ENCODE peak calls at places on chromosomes 6 and 20, in six cellular contexts. G is GM23338, J is GM23248, P is neural progenitor cell, I is PC-3, E is PC-9. O is an unnamed sample. For H3K4me1 and H3F3A, the result is how much of the 10 kb centered on the place peaks cover.

GRCh38 chr20:58135441-58136170 is 92.8 kb downstream of the ANKRD60 start:
- DNase-seq in E (peak), I (peak), J (peak), G (no peak), P (no peak), O (no peak)

GRCh38 chr6:160057080-160057479 is 64.5 kb upstream of the SLC22A1 start:
- DNase-seq in P (no peak), J (no peak), G (no peak), E (no peak), I (no peak), O (no peak)

GRCh38 chr6:31308050-31308844 is 36.4 kb upstream of the HLA-C start:
- DNase-seq in J (peak), P (peak), E (peak), I (no peak), G (peak), O (peak)

GRCh38 chr20:64114356-64114971 is 7.1 kb upstream of the NPBWR2 start:
- DNase-seq in J (no peak), E (no peak), I (no peak), P (no peak), G (peak), O (no peak)

GRCh38 chr6:154447929-154448328 is 62.6 kb downstream of the CNKSR3 start:
- DNase-seq in J (peak), G (no peak), P (no peak), E (no peak), I (no peak), O (no peak)

GRCh38 chr6:166382500-166382932 is 224 bp downstream of the MPC1 start:
- DNase-seq in G (no peak), J (no peak), I (no peak), E (no peak), P (no peak), O (no peak)

GRCh38 chr6:130766239-130767144 is 60.7 kb upstream of the SMLR1 start:
- DNase-seq in J (no peak), E (no peak), I (no peak), G (no peak), P (no peak), O (no peak)

GRCh38 chr20:63132715-63133471 is 83.0 kb downstream of the YTHDF1 start:
- DNase-seq in G (no peak), P (no peak), I (no peak), E (no peak), J (no peak), O (no peak)

GRCh38 chr6:34301408-34301807 is 52.6 kb upstream of the SMIM29 start:
- DNase-seq in E (no peak), G (no peak), I (no peak), J (peak), P (no peak), O (no peak)

GRCh38 chr6:42727084-42727601 is 4.7 kb upstream of the PRPH2 start:
- DNase-seq in G (peak), I (no peak), P (no peak), E (no peak), J (peak), O (no peak)

GRCh38 chr20:3847419-3847940 is 846 bp downstream of the MAVS start:
- DNase-seq in I (peak), G (no peak), E (no peak), J (no peak), P (no peak), O (no peak)

GRCh38 chr20:25273046-25273445 is 25.2 kb downstream of the PYGB start:
- DNase-seq in G (no peak), E (no peak), P (no peak), J (no peak), I (no peak), O (no peak)

GRCh38 chr6:101232946-101233345 is 160.6 kb upstream of the GRIK2 start:
- DNase-seq in J (no peak), G (no peak), E (no peak), I (no peak), P (no peak), O (no peak)

GRCh38 chr20:469746-470490 is 7.6 kb upstream of the TBC1D20 start:
- DNase-seq in E (no peak), J (no peak), G (no peak), I (no peak), P (no peak), O (no peak)

GRCh38 chr6:111614833-111615582 is 9.3 kb upstream of the TRAF3IP2 start:
- DNase-seq in E (peak), G (peak), P (peak), I (no peak), J (no peak), O (no peak)

GRCh38 chr6:163438298-163438939 is 23.9 kb downstream of the QKI start:
- DNase-seq in E (no peak), I (peak), P (no peak), G (no peak), J (peak), O (no peak)

GRCh38 chr6:163446529-163446928 is 32.0 kb downstream of the QKI start:
- DNase-seq in J (no peak), E (no peak), I (no peak), G (no peak), P (no peak), O (no peak)

GRCh38 chr6:163438940-163439335 is 24.4 kb downstream of the QKI start:
- DNase-seq in P (no peak), G (no peak), E (no peak), J (peak), I (no peak), O (peak)

GRCh38 chr6:163443985-163444553 is 29.6 kb downstream of the QKI start:
- DNase-seq in J (no peak), P (peak), I (no peak), G (peak), E (no peak), O (no peak)

DNA sequence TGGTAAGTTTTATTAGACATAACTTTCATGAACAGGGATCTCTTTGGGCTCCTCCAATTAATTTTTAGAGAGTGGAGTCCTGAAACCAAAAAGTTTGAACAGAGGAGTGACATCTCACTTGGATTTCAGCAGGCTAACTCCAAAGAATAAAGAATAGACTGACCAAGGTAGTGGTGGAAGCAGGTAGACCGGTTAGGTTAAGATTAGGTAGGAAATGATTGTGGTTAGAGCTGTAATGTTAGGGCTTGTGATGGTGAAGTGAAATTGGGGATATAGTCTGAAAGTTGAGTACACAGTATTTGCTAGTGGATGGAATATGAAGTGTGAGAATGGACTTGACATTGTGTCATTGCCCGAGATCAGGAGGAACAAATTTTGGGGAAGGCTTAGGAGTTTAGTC is 27.8 kb downstream of the QKI start:
- DNase-seq in J (no peak), I (peak), P (no peak), E (no peak), G (no peak), O (no peak)
- H3K4me1 ChIP-seq in J (under half), I (under half), P (under half), E (under half), G (under half), O (under half)

DNA sequence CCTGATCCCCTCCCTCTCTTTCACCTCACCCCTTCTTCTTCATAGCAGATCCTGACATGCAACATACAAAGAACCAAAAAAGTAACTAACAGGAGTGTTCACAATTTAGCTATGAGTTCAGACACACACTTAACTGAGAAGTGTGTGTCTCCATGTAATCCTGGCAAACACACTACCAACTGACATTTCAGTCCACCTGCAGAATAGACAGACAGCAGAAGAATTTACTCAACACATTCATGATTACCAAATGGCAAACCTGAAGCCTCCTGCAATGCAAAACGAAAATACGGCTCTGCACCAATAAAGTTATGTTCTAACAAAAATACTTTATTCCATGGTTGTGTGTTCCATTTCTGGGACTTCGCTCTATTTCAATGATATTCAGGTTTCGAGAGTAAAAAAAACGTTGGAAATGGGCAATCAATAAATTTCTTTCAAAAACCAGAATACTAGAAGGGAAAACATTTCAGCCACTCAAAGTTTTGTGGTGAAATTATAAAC is 2.6 kb downstream of the BACH2 start:
- DNase-seq in E (no peak), J (no peak), P (no peak), G (no peak), I (no peak), O (no peak)
- H3F3A ChIP-seq in E (under half), J (under half), P (under half), G (under half), I (under half), O (under half)

GRCh38 chr6:108165714-108166663 is at the start of gene NR2E1:
- DNase-seq in J (peak), P (peak), I (no peak), E (no peak), G (peak), O (no peak)
- TF ChIP-seq EZH2 in J (peak), P (peak), I (no peak), E (no peak), G (peak), O (no peak)

GRCh38 chr6:35725721-35726438 is 11.0 kb upstream of the ARMC12 start:
- DNase-seq in E (no peak), I (no peak), P (no peak), G (no peak), J (peak), O (no peak)

GRCh38 chr6:35723587-35723986 is 13.2 kb upstream of the ARMC12 start:
- DNase-seq in I (no peak), E (no peak), P (no peak), J (no peak), G (no peak), O (no peak)

GRCh38 chr6:35725081-35725708 is 11.6 kb upstream of the ARMC12 start:
- DNase-seq in P (no peak), E (no peak), I (no peak), J (no peak), G (no peak), O (no peak)

GRCh38 chr6:35724059-35724458 is 12.8 kb upstream of the ARMC12 start:
- DNase-seq in J (no peak), I (no peak), P (no peak), E (no peak), G (no peak), O (no peak)

DNA sequence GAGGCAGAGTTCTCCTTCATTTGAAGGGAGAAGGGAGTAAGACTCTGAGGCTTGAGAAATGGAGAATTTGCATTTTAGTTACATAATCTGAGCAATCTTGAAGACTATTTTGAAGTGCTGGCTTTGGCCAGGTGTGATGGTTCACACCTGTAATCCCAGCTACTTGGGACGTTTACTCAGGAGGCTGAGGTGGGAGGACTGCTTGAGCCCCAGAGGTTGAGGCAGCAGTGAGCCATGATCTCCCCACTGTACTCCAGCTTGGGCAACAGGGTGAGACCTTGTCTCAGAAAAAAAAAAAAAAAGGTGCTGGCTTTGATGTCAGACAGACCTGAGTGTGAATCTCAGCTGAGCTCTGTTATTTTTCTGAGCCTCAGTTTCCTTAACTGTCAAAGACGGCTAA is 12.4 kb upstream of the ARMC12 start:
- DNase-seq in I (no peak), G (no peak), P (no peak), J (no peak), E (no peak), O (no peak)
- H3K4me1 ChIP-seq in I (under half), G (under half), P (half or more), J (under half), E (under half), O (under half)

DNA sequence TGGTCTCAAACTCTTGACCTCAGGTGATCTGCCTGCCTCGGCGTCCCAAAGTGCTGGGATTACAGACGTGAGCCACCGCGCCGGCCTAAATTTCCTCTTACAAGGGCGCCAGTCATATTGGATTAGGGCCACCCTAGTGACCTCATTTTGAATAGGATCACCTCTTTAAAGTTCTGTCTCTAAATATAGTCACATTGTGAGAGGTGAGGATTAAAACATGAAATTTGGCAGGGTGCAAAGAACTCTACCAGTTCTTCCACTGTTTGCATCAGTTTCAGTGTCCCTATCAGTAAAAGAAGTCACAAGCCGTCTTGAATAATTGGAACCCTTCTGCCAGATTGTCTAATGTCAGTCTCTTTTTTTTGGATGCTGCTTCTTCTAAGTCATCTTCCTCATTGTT is 56.6 kb downstream of the NCOA3 start:
- DNase-seq in G (no peak), J (peak), I (no peak), P (no peak), E (no peak), O (no peak)
- H3F3A ChIP-seq in G (under half), J (under half), I (under half), P (under half), E (under half), O (under half)

GRCh38 chr6:41408982-41409381 is 73.6 kb downstream of the NCR2 start:
- DNase-seq in P (peak), I (no peak), G (peak), E (no peak), J (no peak), O (no peak)
- TF ChIP-seq EZH2 in P (peak), I (no peak), G (peak), E (no peak), J (no peak), O (no peak)

O was measured in MM.1S.